ENCODE peak calls at places on chromosomes 1 and 21, in ten cellular contexts. One of them, this sample, is unnamed.
A peak's percentile ranks its signal among the peaks of the same experiment; 100 is the strongest.

GRCh38 chr1:111406325-111406768 is 21.2 kb downstream of the OVGP1 start:
- DNase-seq in A172: peak; percentile 45
- DNase-seq in cardiac fibroblast: peak; percentile 69
- DNase-seq in NCI-H2081 treated with DMSO at 0.1 percent for 48 hours: peak; percentile 45
- DNase-seq in activated CD4-positive, alpha-beta T cell treated with anti-CD3 and anti-CD28 coated beads, Interleukin-2, amount 50 U/mL, for 1 hour: peak; percentile 36
- DNase-seq in effector memory CD8-positive, alpha-beta T cell: peak; percentile 15
- DNase-seq in NCI-H524 treated with DMSO at 0.1 percent for 48 hours: no peak
- DNase-seq in T-helper 9 cell: peak; percentile 26
- DNase-seq in NCI-H774: peak; percentile 47
- DNase-seq in GOT3: no peak
- DNase-seq in this sample: peak; percentile 49

GRCh38 chr21:33019885-33020557 is 5.7 kb upstream of the OLIG2 start:
- DNase-seq in cardiac fibroblast: no peak
- DNase-seq in NCI-H774: no peak
- DNase-seq in A172: no peak
- DNase-seq in NCI-H2081 treated with DMSO at 0.1 percent for 48 hours: no peak
- DNase-seq in activated CD4-positive, alpha-beta T cell treated with anti-CD3 and anti-CD28 coated beads, Interleukin-2, amount 50 U/mL, for 1 hour: no peak
- DNase-seq in T-helper 9 cell: no peak
- DNase-seq in effector memory CD8-positive, alpha-beta T cell: no peak
- DNase-seq in NCI-H524 treated with DMSO at 0.1 percent for 48 hours: no peak
- DNase-seq in GOT3: no peak
- DNase-seq in this sample: peak; percentile 19

GRCh38 chr1:94383966-94384408 is 34.2 kb upstream of the ABCD3 start:
- DNase-seq in A172: no peak
- DNase-seq in GOT3: no peak
- DNase-seq in NCI-H524 treated with DMSO at 0.1 percent for 48 hours: no peak
- DNase-seq in cardiac fibroblast: peak; percentile 55
- DNase-seq in activated CD4-positive, alpha-beta T cell treated with anti-CD3 and anti-CD28 coated beads, Interleukin-2, amount 50 U/mL, for 1 hour: no peak
- DNase-seq in NCI-H2081 treated with DMSO at 0.1 percent for 48 hours: no peak
- DNase-seq in T-helper 9 cell: no peak
- DNase-seq in effector memory CD8-positive, alpha-beta T cell: no peak
- DNase-seq in NCI-H774: no peak
- DNase-seq in this sample: no peak

GRCh38 chr1:7467476-7468175 is 303.5 kb upstream of the VAMP3 start:
- DNase-seq in effector memory CD8-positive, alpha-beta T cell: no peak
- DNase-seq in cardiac fibroblast: no peak
- DNase-seq in T-helper 9 cell: no peak
- DNase-seq in NCI-H2081 treated with DMSO at 0.1 percent for 48 hours: no peak
- DNase-seq in NCI-H774: no peak
- DNase-seq in GOT3: no peak
- DNase-seq in NCI-H524 treated with DMSO at 0.1 percent for 48 hours: no peak
- DNase-seq in A172: no peak
- DNase-seq in activated CD4-positive, alpha-beta T cell treated with anti-CD3 and anti-CD28 coated beads, Interleukin-2, amount 50 U/mL, for 1 hour: no peak
- DNase-seq in this sample: no peak

GRCh38 chr1:194857413-194857812 is 1671.0 kb upstream of the B3GALT2 start:
- DNase-seq in NCI-H2081 treated with DMSO at 0.1 percent for 48 hours: no peak
- DNase-seq in activated CD4-positive, alpha-beta T cell treated with anti-CD3 and anti-CD28 coated beads, Interleukin-2, amount 50 U/mL, for 1 hour: no peak
- DNase-seq in effector memory CD8-positive, alpha-beta T cell: no peak
- DNase-seq in GOT3: no peak
- DNase-seq in cardiac fibroblast: no peak
- DNase-seq in T-helper 9 cell: no peak
- DNase-seq in NCI-H774: no peak
- DNase-seq in NCI-H524 treated with DMSO at 0.1 percent for 48 hours: no peak
- DNase-seq in A172: no peak
- DNase-seq in this sample: no peak

GRCh38 chr1:178328728-178329127 is 168.0 kb downstream of the CLEC20A start:
- DNase-seq in activated CD4-positive, alpha-beta T cell treated with anti-CD3 and anti-CD28 coated beads, Interleukin-2, amount 50 U/mL, for 1 hour: no peak
- DNase-seq in GOT3: no peak
- DNase-seq in NCI-H774: no peak
- DNase-seq in A172: no peak
- DNase-seq in T-helper 9 cell: no peak
- DNase-seq in NCI-H2081 treated with DMSO at 0.1 percent for 48 hours: no peak
- DNase-seq in NCI-H524 treated with DMSO at 0.1 percent for 48 hours: no peak
- DNase-seq in effector memory CD8-positive, alpha-beta T cell: no peak
- DNase-seq in cardiac fibroblast: no peak
- DNase-seq in this sample: no peak

GRCh38 chr1:230822092-230822581 is 46.2 kb downstream of the C1orf198 start:
- DNase-seq in T-helper 9 cell: no peak
- DNase-seq in NCI-H2081 treated with DMSO at 0.1 percent for 48 hours: no peak
- DNase-seq in A172: no peak
- DNase-seq in GOT3: no peak
- DNase-seq in activated CD4-positive, alpha-beta T cell treated with anti-CD3 and anti-CD28 coated beads, Interleukin-2, amount 50 U/mL, for 1 hour: no peak
- DNase-seq in NCI-H524 treated with DMSO at 0.1 percent for 48 hours: no peak
- DNase-seq in NCI-H774: no peak
- DNase-seq in cardiac fibroblast: no peak
- DNase-seq in effector memory CD8-positive, alpha-beta T cell: no peak
- DNase-seq in this sample: no peak

GRCh38 chr1:32426489-32427255 is 32.4 kb upstream of the BSDC1 start:
- DNase-seq in T-helper 9 cell: no peak
- DNase-seq in NCI-H524 treated with DMSO at 0.1 percent for 48 hours: no peak
- DNase-seq in A172: no peak
- DNase-seq in effector memory CD8-positive, alpha-beta T cell: no peak
- DNase-seq in NCI-H774: no peak
- DNase-seq in NCI-H2081 treated with DMSO at 0.1 percent for 48 hours: no peak
- DNase-seq in GOT3: peak; percentile 22
- DNase-seq in activated CD4-positive, alpha-beta T cell treated with anti-CD3 and anti-CD28 coated beads, Interleukin-2, amount 50 U/mL, for 1 hour: no peak
- DNase-seq in cardiac fibroblast: no peak
- DNase-seq in this sample: no peak

This sample was measured in GM12892.